ENCODE peak calls at places on chromosome X, in four cellular contexts. H is SK-N-SH, S is HepG2, A is K562. M is an unnamed sample.

GRCh38 chrX:54181196-54181953 is 1.7 kb downstream of the FAM120C start:
- DNase-seq in S (no peak), H (no peak), A (no peak), M (no peak)

GRCh38 chrX:43654431-43655150 is 1.5 kb upstream of the MAOA start:
- DNase-seq in S (peak), A (peak), H (peak), M (peak)

GRCh38 chrX:47751670-47752069 is 85.0 kb upstream of the ZNF81 start:
- DNase-seq in A (peak), H (no peak), S (no peak), M (peak)

GRCh38 chrX:63551856-63552255 is 200.7 kb upstream of the SPIN4 start:
- DNase-seq in S (no peak), A (no peak), H (no peak), M (no peak)

GRCh38 chrX:56798866-56799864 is 70.1 kb downstream of the NBDY start:
- DNase-seq in S (peak), A (no peak), H (peak), M (no peak)

GRCh38 chrX:14832591-14832990 is 40.3 kb downstream of the FANCB start:
- DNase-seq in H (no peak), S (no peak), A (no peak), M (no peak)

GRCh38 chrX:113001836-113002235 is 161.2 kb upstream of the AMOT start:
- DNase-seq in S (no peak), A (no peak), H (no peak), M (no peak)

GRCh38 chrX:71917621-71918341 is 7.1 kb downstream of the NHSL2 start:
- DNase-seq in H (no peak), S (no peak), A (no peak), M (no peak)

GRCh38 chrX:15404712-15405111 is 20.5 kb upstream of the VEGFD start:
- DNase-seq in H (peak), A (no peak), S (no peak), M (no peak)

GRCh38 chrX:100895365-100896075 is 21.4 kb upstream of the NOX1 start:
- DNase-seq in H (peak), A (peak), S (peak), M (peak)

GRCh38 chrX:112513154-112513553 is 166.6 kb downstream of the LHFPL1 start:
- DNase-seq in H (no peak), A (no peak), S (no peak), M (no peak)

GRCh38 chrX:14027031-14027430 is 2.7 kb downstream of the GEMIN8 start:
- DNase-seq in A (no peak), H (no peak), S (no peak), M (no peak)

GRCh38 chrX:31931225-31931624 is 859.4 kb upstream of the FTHL17 start:
- DNase-seq in H (no peak), S (no peak), A (no peak), M (no peak)

GRCh38 chrX:9829308-9830267 is 43.4 kb downstream of the SHROOM2 start:
- DNase-seq in A (no peak), H (no peak), S (no peak), M (peak)

GRCh38 chrX:1327651-1328304 is 8.8 kb upstream of the IL3RA start:
- DNase-seq in S (no peak), H (no peak), A (no peak), M (no peak)

GRCh38 chrX:1321689-1322088 is 14.9 kb upstream of the IL3RA start:
- DNase-seq in S (no peak), A (no peak), H (no peak), M (no peak)

GRCh38 chrX:1325515-1326116 is 11.0 kb upstream of the IL3RA start:
- DNase-seq in A (no peak), H (no peak), S (no peak), M (no peak)

GRCh38 chrX:1322393-1322792 is 14.2 kb upstream of the IL3RA start:
- DNase-seq in S (no peak), H (no peak), A (no peak), M (no peak)

DNA sequence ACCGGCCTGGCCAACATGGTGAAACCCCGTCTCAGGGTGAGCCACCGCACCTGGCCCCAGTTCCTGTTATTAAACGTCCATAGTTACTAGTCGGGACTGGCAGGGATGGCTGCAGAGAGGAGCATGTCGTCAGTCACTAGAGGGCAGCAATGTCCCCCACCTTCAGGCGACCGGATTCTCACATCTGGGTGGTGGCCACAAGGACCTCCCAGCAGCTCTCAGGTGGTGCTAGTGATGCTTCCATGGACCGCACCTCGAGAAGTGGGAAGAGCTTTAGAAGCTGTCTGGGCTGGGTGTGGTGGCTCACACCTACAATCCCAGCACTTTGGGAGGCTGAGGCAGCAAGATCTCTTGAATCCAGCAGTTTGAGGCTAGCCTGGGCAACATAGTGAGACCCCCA is 13.3 kb upstream of the IL3RA start:
- DNase-seq in S (peak), A (peak), H (peak), M (peak)
- TF ChIP-seq ELF1 in S (no peak), A (no peak), H (no peak), M (no peak)

DNA sequence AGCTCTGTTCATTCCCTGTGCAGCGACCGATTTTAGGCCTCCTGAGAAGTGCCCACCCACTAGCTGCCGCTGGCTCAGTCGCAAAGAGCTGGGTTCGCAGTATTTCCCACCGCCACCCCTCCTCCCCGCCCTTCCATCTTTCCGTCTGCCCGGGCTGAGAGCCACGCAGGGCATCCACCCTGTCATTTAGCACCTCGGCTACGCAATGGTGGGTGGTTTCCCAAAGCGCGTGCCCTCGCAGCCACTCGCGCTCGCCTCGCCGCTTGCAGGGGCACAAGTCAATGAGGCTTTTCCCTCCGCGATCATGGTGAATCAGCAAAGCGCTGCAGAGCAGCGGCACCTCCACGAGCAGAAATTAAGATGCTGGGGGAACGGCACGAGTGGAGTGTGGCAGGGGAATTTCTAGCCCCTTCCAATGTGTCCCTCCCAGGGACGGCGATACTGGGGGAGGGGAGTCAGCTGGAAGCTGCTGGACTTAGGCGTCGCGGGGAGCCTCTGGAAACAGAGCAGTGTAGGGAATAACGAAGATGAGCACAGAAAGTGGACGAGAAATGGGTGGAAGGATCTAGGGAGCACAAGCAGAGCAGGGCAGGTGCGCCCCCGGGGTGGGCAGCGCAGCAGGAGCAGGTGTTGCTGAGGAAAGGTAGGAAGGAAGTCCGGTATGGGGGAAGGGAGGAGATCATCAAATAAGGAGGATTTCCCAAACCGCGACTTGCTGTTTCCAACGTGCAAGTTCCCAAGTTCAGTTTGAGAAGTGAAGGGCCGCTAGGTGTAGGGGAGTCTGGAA is 2.4 kb upstream of the PTCHD1 start:
- DNase-seq in H (peak), A (no peak), S (no peak), M (no peak)
- TF ChIP-seq YY1 in H (no peak), A (no peak), S (no peak), M (no peak)

DNA sequence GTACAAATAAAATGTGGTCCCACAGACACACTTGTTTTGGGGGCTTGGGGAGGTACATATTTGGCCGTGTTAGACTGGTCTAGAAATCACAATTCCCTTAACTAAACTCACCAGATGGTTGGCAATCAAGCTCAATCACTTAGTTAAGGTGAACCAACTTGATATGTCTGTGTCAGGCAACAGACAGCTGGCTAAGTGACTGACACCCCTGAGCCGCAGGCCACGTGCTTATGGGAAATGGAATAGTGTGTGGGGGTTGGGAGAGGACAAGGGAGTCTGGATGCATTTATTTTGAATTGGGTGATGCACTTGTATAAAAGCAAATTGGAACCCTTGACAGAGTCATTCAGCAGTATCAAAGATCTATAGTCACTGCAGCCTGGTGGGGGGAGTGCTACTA is 209.0 kb downstream of the HS6ST2 start:
- DNase-seq in S (no peak), H (no peak), A (no peak), M (no peak)
- TF ChIP-seq ELF1 in S (no peak), H (no peak), A (no peak), M (no peak)

GRCh38 chrX:12975999-12976558 is 1.2 kb downstream of the TMSB4X start:
- DNase-seq in S (no peak), H (peak), A (peak), M (no peak)
- TF ChIP-seq YY1 in S (no peak), H (peak), A (no peak), M (no peak)

DNA sequence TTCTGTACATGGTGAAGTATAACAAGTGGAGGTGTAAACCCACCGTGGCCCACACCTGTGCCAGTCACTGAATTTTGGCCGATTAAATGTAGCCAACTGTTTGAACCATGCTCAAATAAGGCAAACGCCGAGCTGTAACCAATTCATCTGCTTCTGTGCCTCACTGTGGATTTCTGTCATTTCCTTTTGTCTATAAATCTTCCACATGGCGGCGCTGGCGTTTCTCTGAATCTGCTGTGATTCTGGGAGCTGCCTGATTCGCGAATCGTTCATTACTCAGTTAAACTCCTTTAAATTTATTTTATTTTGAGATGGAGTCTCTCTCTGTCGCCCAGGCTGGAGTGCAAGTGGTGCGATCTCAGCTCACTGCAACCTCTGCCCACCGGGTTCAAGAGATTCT is 19.2 kb downstream of the SUPT20HL2 start:
- DNase-seq in H (peak), A (peak), S (no peak), M (no peak)
- TF ChIP-seq ELF1 in H (no peak), A (no peak), S (no peak), M (no peak)

GRCh38 chrX:130106071-130106470 is 4.2 kb downstream of the ELF4 start:
- DNase-seq in H (peak), S (no peak), A (no peak), M (no peak)

GRCh38 chrX:130103605-130104004 is 6.7 kb downstream of the ELF4 start:
- DNase-seq in H (no peak), A (no peak), S (no peak), M (no peak)

GRCh38 chrX:130108647-130109428 is 1.5 kb downstream of the ELF4 start:
- DNase-seq in A (peak), S (peak), H (peak), M (no peak)

GRCh38 chrX:130109429-130110378 is 593 bp downstream of the ELF4 start:
- DNase-seq in A (peak), H (peak), S (no peak), M (no peak)

DNA sequence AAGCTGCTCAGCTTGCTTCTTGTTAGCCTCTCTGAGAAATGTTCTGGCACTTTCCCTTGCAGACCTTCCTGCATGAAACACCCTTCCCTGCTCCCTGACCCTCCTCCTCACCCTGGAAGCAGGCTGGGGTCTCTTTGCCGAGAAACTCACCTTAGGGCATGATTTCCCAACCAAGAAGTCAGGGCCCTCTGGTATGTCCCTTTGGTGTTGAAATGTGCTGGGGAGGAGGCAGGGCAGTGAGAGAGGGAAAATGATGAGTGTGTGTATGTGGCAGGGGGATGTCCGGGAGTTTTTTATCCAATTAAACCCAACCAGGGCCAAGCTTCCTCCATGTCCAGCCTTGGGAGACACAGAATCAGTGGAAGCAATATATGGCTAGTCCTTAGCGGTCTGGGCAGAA is 5.1 kb downstream of the ELF4 start:
- DNase-seq in H (no peak), A (no peak), S (no peak), M (no peak)
- TF ChIP-seq YY1 in H (no peak), A (no peak), S (no peak), M (no peak)

M was measured in HCT116.